ENCODE peak calls at places on chromosomes 11 and 22, in six cellular contexts. One of them, this sample, is unnamed.

GRCh38 chr22:47146941-47147340 is 384.5 kb downstream of the TBC1D22A start:
- DNase-seq in PC-3: no peak
- DNase-seq in heart right ventricle: no peak
- DNase-seq in uterus: no peak
- DNase-seq in stomach: no peak
- DNase-seq in AG04450: no peak
- DNase-seq in this sample: no peak

GRCh38 chr11:33310720-33311500 is 53.7 kb downstream of the HIPK3 start:
- DNase-seq in PC-3: no peak
- DNase-seq in uterus: no peak
- DNase-seq in stomach: no peak
- DNase-seq in heart right ventricle: no peak
- DNase-seq in AG04450: no peak
- DNase-seq in this sample: no peak

GRCh38 chr22:42857845-42858481 is 890 bp upstream of the ARFGAP3 start:
- DNase-seq in PC-3: peak; percentile 14
- DNase-seq in uterus: no peak
- DNase-seq in stomach: no peak
- DNase-seq in heart right ventricle: peak; percentile 48
- DNase-seq in AG04450: no peak
- DNase-seq in this sample: no peak

GRCh38 chr11:108733479-108734116 is 68.7 kb downstream of the DDX10 start:
- DNase-seq in AG04450: no peak
- DNase-seq in heart right ventricle: no peak
- DNase-seq in uterus: no peak
- DNase-seq in PC-3: peak; percentile 45
- DNase-seq in stomach: no peak
- DNase-seq in this sample: peak; percentile 81

GRCh38 chr11:46291441-46292143 is 14.1 kb downstream of the CREB3L1 start:
- DNase-seq in AG04450: no peak
- DNase-seq in uterus: peak; percentile 72
- DNase-seq in heart right ventricle: peak; percentile 28
- DNase-seq in PC-3: peak; percentile 34
- DNase-seq in stomach: peak; percentile 50
- DNase-seq in this sample: no peak

GRCh38 chr11:118532852-118533768 is 2.1 kb downstream of the TMEM25 start:
- DNase-seq in PC-3: no peak
- DNase-seq in heart right ventricle: no peak
- DNase-seq in stomach: no peak
- DNase-seq in AG04450: no peak
- DNase-seq in uterus: no peak
- DNase-seq in this sample: no peak

GRCh38 chr11:112613051-112613972 is 347.9 kb upstream of the NCAM1 start:
- DNase-seq in uterus: peak; percentile 30
- DNase-seq in heart right ventricle: no peak
- DNase-seq in PC-3: peak; percentile 42
- DNase-seq in AG04450: no peak
- DNase-seq in stomach: no peak
- DNase-seq in this sample: peak; percentile 80

GRCh38 chr22:32417906-32418305 is 5.9 kb upstream of the RTCB start:
- DNase-seq in heart right ventricle: no peak
- DNase-seq in PC-3: no peak
- DNase-seq in uterus: no peak
- DNase-seq in AG04450: no peak
- DNase-seq in stomach: no peak
- DNase-seq in this sample: no peak

GRCh38 chr22:25193548-25193947 is 6.1 kb upstream of the CRYBB3 start:
- DNase-seq in heart right ventricle: no peak
- DNase-seq in uterus: no peak
- DNase-seq in AG04450: no peak
- DNase-seq in stomach: no peak
- DNase-seq in PC-3: no peak
- DNase-seq in this sample: no peak

GRCh38 chr11:91926967-91927366 is 297.7 kb upstream of the FAT3 start:
- DNase-seq in stomach: no peak
- DNase-seq in PC-3: no peak
- DNase-seq in uterus: peak; percentile 20
- DNase-seq in heart right ventricle: no peak
- DNase-seq in AG04450: no peak
- DNase-seq in this sample: no peak

GRCh38 chr22:39252461-39253391 is 7.9 kb upstream of the PDGFB start:
- DNase-seq in AG04450: no peak
- DNase-seq in uterus: no peak
- DNase-seq in heart right ventricle: no peak
- DNase-seq in stomach: no peak
- DNase-seq in PC-3: peak; percentile 71
- DNase-seq in this sample: peak; percentile 12

GRCh38 chr11:64173616-64174355 is 7.9 kb upstream of the MACROD1 start:
- DNase-seq in PC-3: peak; percentile 14
- DNase-seq in uterus: no peak
- DNase-seq in heart right ventricle: no peak
- DNase-seq in stomach: no peak
- DNase-seq in AG04450: no peak
- DNase-seq in this sample: no peak

GRCh38 chr11:65551572-65552398 is 6.4 kb downstream of the LTBP3 start:
- DNase-seq in AG04450: no peak
- DNase-seq in uterus: no peak
- DNase-seq in PC-3: peak; percentile 71
- DNase-seq in heart right ventricle: no peak
- DNase-seq in stomach: peak; percentile 81
- DNase-seq in this sample: peak; percentile 39

GRCh38 chr22:43990044-43990443 is 34.1 kb upstream of the PARVB start:
- DNase-seq in PC-3: no peak
- DNase-seq in uterus: no peak
- DNase-seq in heart right ventricle: no peak
- DNase-seq in AG04450: no peak
- DNase-seq in stomach: no peak
- DNase-seq in this sample: no peak

GRCh38 chr11:9280655-9281301 is 15.6 kb upstream of the DENND5A start:
- DNase-seq in AG04450: no peak
- DNase-seq in PC-3: peak; percentile 77
- DNase-seq in uterus: no peak
- DNase-seq in stomach: peak; percentile 57
- DNase-seq in heart right ventricle: no peak
- DNase-seq in this sample: peak; percentile 41

GRCh38 chr11:133821776-133822175 is 23.5 kb downstream of the SPATA19 start:
- DNase-seq in uterus: no peak
- DNase-seq in PC-3: peak; percentile 33
- DNase-seq in heart right ventricle: peak; percentile 54
- DNase-seq in AG04450: no peak
- DNase-seq in stomach: peak; percentile 65
- DNase-seq in this sample: peak; percentile 23

GRCh38 chr11:119711476-119711875 is 17.5 kb downstream of the NECTIN1 start:
- DNase-seq in heart right ventricle: no peak
- DNase-seq in PC-3: no peak
- DNase-seq in uterus: no peak
- DNase-seq in AG04450: no peak
- DNase-seq in stomach: no peak
- DNase-seq in this sample: no peak

GRCh38 chr11:121123670-121124069 is 22.6 kb downstream of the TECTA start:
- DNase-seq in stomach: no peak
- DNase-seq in uterus: no peak
- DNase-seq in PC-3: no peak
- DNase-seq in AG04450: no peak
- DNase-seq in heart right ventricle: no peak
- DNase-seq in this sample: no peak

GRCh38 chr11:287821-288327 is 1.1 kb upstream of the PGGHG start:
- DNase-seq in uterus: peak; percentile 22
- DNase-seq in AG04450: no peak
- DNase-seq in stomach: no peak
- DNase-seq in heart right ventricle: peak; percentile 7
- DNase-seq in PC-3: no peak
- DNase-seq in this sample: no peak

GRCh38 chr11:113161671-113162589 is 152.5 kb upstream of the TTC12 start:
- DNase-seq in AG04450: no peak
- DNase-seq in heart right ventricle: no peak
- DNase-seq in PC-3: no peak
- DNase-seq in stomach: peak; percentile 40
- DNase-seq in uterus: no peak
- DNase-seq in this sample: no peak

GRCh38 chr22:17314472-17314871 is 54.8 kb upstream of the CECR2 start:
- DNase-seq in heart right ventricle: no peak
- DNase-seq in uterus: no peak
- DNase-seq in AG04450: no peak
- DNase-seq in stomach: peak; percentile 14
- DNase-seq in PC-3: no peak
- DNase-seq in this sample: no peak

GRCh38 chr11:128733440-128734115 is 39.7 kb downstream of the FLI1 start:
- DNase-seq in AG04450: no peak
- DNase-seq in uterus: no peak
- DNase-seq in stomach: no peak
- DNase-seq in heart right ventricle: no peak
- DNase-seq in PC-3: no peak
- DNase-seq in this sample: no peak

GRCh38 chr11:73453562-73453961 is 77.4 kb downstream of the RELT start:
- DNase-seq in AG04450: no peak
- DNase-seq in heart right ventricle: no peak
- DNase-seq in stomach: no peak
- DNase-seq in uterus: no peak
- DNase-seq in PC-3: no peak
- DNase-seq in this sample: peak; percentile 12

GRCh38 chr11:70606248-70606950 is 208.1 kb downstream of the CTTN start:
- DNase-seq in AG04450: no peak
- DNase-seq in uterus: no peak
- DNase-seq in stomach: no peak
- DNase-seq in heart right ventricle: no peak
- DNase-seq in PC-3: no peak
- DNase-seq in this sample: no peak

GRCh38 chr11:125211191-125211953 is 46.8 kb downstream of the PKNOX2 start:
- DNase-seq in AG04450: no peak
- DNase-seq in stomach: no peak
- DNase-seq in PC-3: no peak
- DNase-seq in uterus: no peak
- DNase-seq in heart right ventricle: no peak
- DNase-seq in this sample: peak; percentile 36

GRCh38 chr11:7637447-7638157 is 35.7 kb downstream of the CYB5R2 start:
- DNase-seq in stomach: no peak
- DNase-seq in uterus: peak; percentile 70
- DNase-seq in heart right ventricle: peak; percentile 41
- DNase-seq in AG04450: no peak
- DNase-seq in PC-3: peak; percentile 20
- DNase-seq in this sample: peak; percentile 70

GRCh38 chr22:17823226-17823625 is 49.0 kb upstream of the BID start:
- DNase-seq in stomach: no peak
- DNase-seq in uterus: no peak
- DNase-seq in heart right ventricle: no peak
- DNase-seq in AG04450: no peak
- DNase-seq in PC-3: no peak
- DNase-seq in this sample: no peak

GRCh38 chr11:76208438-76208828 is 2.1 kb upstream of the WNT11 start:
- DNase-seq in uterus: peak; percentile 35
- DNase-seq in AG04450: no peak
- DNase-seq in heart right ventricle: peak; percentile 21
- DNase-seq in stomach: no peak
- DNase-seq in PC-3: peak; percentile 18
- DNase-seq in this sample: no peak

GRCh38 chr11:76205252-76206076 is 838 bp downstream of the WNT11 start:
- DNase-seq in stomach: no peak
- DNase-seq in AG04450: no peak
- DNase-seq in PC-3: no peak
- DNase-seq in heart right ventricle: no peak
- DNase-seq in uterus: no peak
- DNase-seq in this sample: no peak

GRCh38 chr11:76207642-76208378 is 1.5 kb upstream of the WNT11 start:
- DNase-seq in uterus: peak; percentile 86
- DNase-seq in AG04450: no peak
- DNase-seq in stomach: peak; percentile 84
- DNase-seq in PC-3: peak; percentile 93
- DNase-seq in heart right ventricle: peak; percentile 71
- DNase-seq in this sample: peak; percentile 55

GRCh38 chr11:76206077-76206326 is 300 bp downstream of the WNT11 start:
- DNase-seq in stomach: no peak
- DNase-seq in heart right ventricle: no peak
- DNase-seq in PC-3: no peak
- DNase-seq in AG04450: no peak
- DNase-seq in uterus: no peak
- DNase-seq in this sample: no peak

GRCh38 chr11:76206327-76207081 is at the start of gene WNT11:
- DNase-seq in stomach: peak; percentile 71
- DNase-seq in PC-3: peak; percentile 57
- DNase-seq in heart right ventricle: peak; percentile 45
- DNase-seq in AG04450: no peak
- DNase-seq in uterus: peak; percentile 61
- DNase-seq in this sample: no peak
- H3K27me3 ChIP-seq in stomach: peaks cover 87% of the 10 kb centered on the region
- H3K27me3 ChIP-seq in PC-3: peaks cover 46% of the 10 kb centered on the region
- H3K27me3 ChIP-seq in heart right ventricle: no peaks in the 10 kb centered on the region
- H3K27me3 ChIP-seq in AG04450: peaks cover 80% of the 10 kb centered on the region
- H3K27me3 ChIP-seq in uterus: no peaks in the 10 kb centered on the region
- H3K27me3 ChIP-seq in this sample: peaks cover 37% of the 10 kb centered on the region

GRCh38 chr11:123561046-123561781 is 93.2 kb downstream of the SCN3B start:
- DNase-seq in stomach: peak; percentile 49
- DNase-seq in AG04450: no peak
- DNase-seq in uterus: peak; percentile 61
- DNase-seq in PC-3: no peak
- DNase-seq in heart right ventricle: peak; percentile 45
- DNase-seq in this sample: peak; percentile 31
- TF ChIP-seq CTCF in stomach: no peak
- TF ChIP-seq CTCF in AG04450: peak; percentile 45
- TF ChIP-seq CTCF in uterus: peak; percentile 45
- TF ChIP-seq CTCF in PC-3: peak; percentile 40
- TF ChIP-seq CTCF in heart right ventricle: no peak
- TF ChIP-seq CTCF in this sample: peak; percentile 65

DNA sequence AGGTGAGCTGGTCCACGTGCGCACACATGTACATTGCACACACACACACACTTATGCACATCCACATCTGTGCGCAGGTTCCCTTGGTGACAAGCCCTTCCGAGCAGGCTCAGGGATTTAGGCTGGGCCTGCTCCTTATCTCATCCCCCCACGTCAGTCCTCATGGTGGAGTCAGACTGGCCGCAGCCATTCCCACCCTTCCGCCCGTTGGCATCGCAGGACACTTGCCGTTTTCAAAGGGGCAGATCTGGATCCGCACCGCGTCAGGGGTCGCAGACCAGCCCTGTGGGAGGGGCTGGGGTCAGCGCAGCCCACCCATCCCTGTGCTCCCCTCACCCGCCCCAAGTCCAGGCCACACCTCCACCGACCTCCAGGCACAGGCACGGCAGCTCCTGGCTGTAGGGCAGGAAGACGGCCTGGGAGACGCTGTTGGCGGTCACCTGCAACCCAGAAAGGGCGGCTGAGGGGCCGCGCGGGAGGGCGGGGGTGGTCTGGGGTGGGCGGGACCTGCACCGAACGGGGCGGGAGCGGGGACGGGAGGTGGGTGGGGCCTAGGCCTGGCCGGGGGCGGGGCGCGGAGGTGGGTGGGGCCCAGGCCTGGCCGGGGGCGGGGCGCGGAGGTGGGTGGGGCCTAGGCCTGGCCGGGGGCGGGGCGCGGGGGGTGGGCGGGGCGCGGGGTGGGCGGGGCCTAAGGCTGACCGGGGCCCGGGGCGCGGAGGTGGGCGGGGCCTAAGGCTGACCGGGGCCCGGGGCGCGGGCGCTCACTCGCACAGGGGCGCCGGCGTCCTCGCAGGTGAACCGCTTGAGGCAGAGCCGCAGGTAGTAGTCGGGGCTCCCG is 13.3 kb downstream of the IL17REL start:
- DNase-seq in PC-3: no peak
- DNase-seq in heart right ventricle: no peak
- DNase-seq in AG04450: no peak
- DNase-seq in stomach: no peak
- DNase-seq in uterus: no peak
- DNase-seq in this sample: no peak
- H3K4me3 ChIP-seq in PC-3: no peak overlapping the region
- H3K4me3 ChIP-seq in heart right ventricle: peak overlapping the region; percentile 30
- H3K4me3 ChIP-seq in AG04450: no peak overlapping the region
- H3K4me3 ChIP-seq in stomach: peak overlapping the region; percentile 34
- H3K4me3 ChIP-seq in uterus: no peak overlapping the region
- H3K4me3 ChIP-seq in this sample: peak overlapping the region; percentile 10

GRCh38 chr11:62544521-62545436 is 1.8 kb downstream of the AHNAK start:
- DNase-seq in PC-3: peak; percentile 50
- DNase-seq in AG04450: no peak
- DNase-seq in heart right ventricle: peak; percentile 68
- DNase-seq in uterus: no peak
- DNase-seq in stomach: no peak
- DNase-seq in this sample: peak; percentile 15
- H3K27me3 ChIP-seq in PC-3: no peaks in the 10 kb centered on the region
- H3K27me3 ChIP-seq in AG04450: no peaks in the 10 kb centered on the region
- H3K27me3 ChIP-seq in heart right ventricle: no peaks in the 10 kb centered on the region
- H3K27me3 ChIP-seq in uterus: no peaks in the 10 kb centered on the region
- H3K27me3 ChIP-seq in stomach: no peaks in the 10 kb centered on the region
- H3K27me3 ChIP-seq in this sample: no peaks in the 10 kb centered on the region